ENCODE peak calls at places on chromosome 9, in nine cellular contexts. Z is sigmoid colon, J is neural progenitor cell, E is lower leg skin, N is tibial nerve, Y is transverse colon, K is cardiac muscle cell, D is GM12865, X is IMR-90. P is an unnamed sample.

GRCh38 chr9:91219557-91219956 is 142.2 kb downstream of the AUH start:
- DNase-seq in Z (no peak), J (no peak), E (no peak), N (no peak), Y (no peak), K (no peak), D (no peak), X (no peak), P (no peak)

GRCh38 chr9:536597-537511 is 304.6 kb upstream of the DMRT1 start:
- DNase-seq in Z (no peak), J (no peak), E (no peak), N (no peak), Y (no peak), K (no peak), D (peak), X (no peak), P (no peak)

GRCh38 chr9:16680965-16681658 is 189.4 kb downstream of the BNC2 start:
- DNase-seq in Z (no peak), J (no peak), E (no peak), N (no peak), Y (no peak), K (peak), D (no peak), X (peak), P (no peak)

GRCh38 chr9:128503870-128504269 is 649 bp upstream of the GLE1 start:
- DNase-seq in Z (no peak), J (peak), E (no peak), N (no peak), Y (peak), K (peak), D (peak), X (no peak), P (no peak)

GRCh38 chr9:95018099-95018927 is 291.8 kb downstream of the AOPEP start:
- DNase-seq in Z (peak), J (peak), E (no peak), N (no peak), Y (no peak), K (peak), D (no peak), X (peak), P (no peak)

GRCh38 chr9:88387035-88387732 is 1.1 kb upstream of the SPIN1 start:
- DNase-seq in Z (peak), J (peak), E (peak), N (no peak), Y (peak), K (peak), D (no peak), X (peak), P (no peak)

GRCh38 chr9:88481933-88482332 is 53.0 kb upstream of the NXNL2 start:
- DNase-seq in Z (no peak), J (no peak), E (no peak), N (no peak), Y (no peak), K (no peak), D (no peak), X (no peak), P (no peak)

GRCh38 chr9:94259077-94259847 is at the start of gene ZNF169:
- DNase-seq in Z (peak), J (peak), E (peak), N (peak), Y (peak), K (peak), D (peak), X (peak), P (peak)

GRCh38 chr9:126470251-126470993 is 143.3 kb upstream of the LMX1B start:
- DNase-seq in Z (no peak), J (no peak), E (no peak), N (no peak), Y (no peak), K (peak), D (peak), X (no peak), P (no peak)

GRCh38 chr9:36924071-36924470 is 110.0 kb downstream of the PAX5 start:
- DNase-seq in Z (peak), J (no peak), E (no peak), N (no peak), Y (no peak), K (peak), D (peak), X (peak), P (no peak)

GRCh38 chr9:83315649-83316048 is 222.6 kb downstream of the FRMD3 start:
- DNase-seq in Z (no peak), J (no peak), E (no peak), N (no peak), Y (no peak), K (no peak), D (no peak), X (no peak), P (no peak)

GRCh38 chr9:71796368-71796767 is 28.1 kb upstream of the CEMIP2 start:
- DNase-seq in Z (no peak), J (no peak), E (no peak), N (no peak), Y (no peak), K (no peak), D (peak), X (no peak), P (no peak)

GRCh38 chr9:109108318-109108717 is 11.4 kb downstream of the TMEM245 start:
- DNase-seq in Z (no peak), J (no peak), E (no peak), N (no peak), Y (no peak), K (peak), D (no peak), X (peak), P (no peak)

GRCh38 chr9:128245293-128246151 is 30.3 kb downstream of the GOLGA2 start:
- DNase-seq in Z (peak), J (no peak), E (peak), N (no peak), Y (no peak), K (peak), D (no peak), X (peak), P (no peak)

GRCh38 chr9:37382982-37383357 is 39.5 kb upstream of the GRHPR start:
- DNase-seq in Z (no peak), J (no peak), E (peak), N (no peak), Y (no peak), K (no peak), D (no peak), X (no peak), P (no peak)

GRCh38 chr9:129836342-129837007 is 1.2 kb downstream of the USP20 start:
- DNase-seq in Z (no peak), J (peak), E (no peak), N (no peak), Y (peak), K (no peak), D (peak), X (no peak), P (no peak)

GRCh38 chr9:69542942-69543704 is 129.0 kb downstream of the APBA1 start:
- DNase-seq in Z (no peak), J (peak), E (no peak), N (no peak), Y (no peak), K (no peak), D (no peak), X (no peak), P (no peak)

GRCh38 chr9:108476574-108476973 is 379.2 kb downstream of the ACTL7B start:
- DNase-seq in Z (no peak), J (no peak), E (no peak), N (no peak), Y (no peak), K (no peak), D (no peak), X (peak), P (no peak)

GRCh38 chr9:19049872-19050636 is 827 bp downstream of the RRAGA start:
- DNase-seq in Z (no peak), J (peak), E (no peak), N (no peak), Y (peak), K (peak), D (peak), X (peak), P (no peak)

GRCh38 chr9:4615251-4615650 is 46.8 kb upstream of the PLPP6 start:
- DNase-seq in Z (no peak), J (no peak), E (no peak), N (no peak), Y (no peak), K (peak), D (no peak), X (peak), P (no peak)

GRCh38 chr9:126534431-126535186 is 79.1 kb upstream of the LMX1B start:
- DNase-seq in Z (no peak), J (peak), E (no peak), N (no peak), Y (no peak), K (no peak), D (no peak), X (no peak), P (no peak)

GRCh38 chr9:86783884-86784283 is 163.4 kb downstream of the GAS1 start:
- DNase-seq in Z (no peak), J (no peak), E (no peak), N (no peak), Y (no peak), K (peak), D (no peak), X (peak), P (no peak)

DNA sequence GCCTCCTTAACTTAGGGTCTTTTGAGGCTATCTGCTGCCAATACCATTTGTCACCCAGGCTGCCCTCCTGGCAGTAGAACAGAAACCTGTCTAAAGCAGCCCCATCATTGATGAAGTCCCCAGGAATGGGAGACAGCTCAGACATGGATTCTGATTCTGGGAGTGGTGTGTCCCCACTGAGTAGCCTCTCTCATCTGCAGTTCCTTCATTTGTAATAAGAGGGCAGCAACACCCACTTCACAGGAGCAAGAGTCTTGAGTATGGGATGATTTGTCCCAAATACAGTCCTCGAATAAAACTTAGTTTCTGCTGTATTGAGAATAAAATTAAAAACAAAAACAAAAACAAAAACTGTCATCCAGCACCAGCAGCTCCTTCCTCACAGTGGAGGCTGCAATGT is 167.6 kb downstream of the ASTN2 start:
- DNase-seq in Z (no peak), J (peak), E (no peak), N (no peak), Y (no peak), K (peak), D (peak), X (no peak), P (no peak)
- TF ChIP-seq CTCF in Z (no peak), J (peak), E (no peak), N (peak), Y (no peak), K (peak), D (peak), X (no peak), P (peak)

GRCh38 chr9:89842267-89842768 is 237.5 kb downstream of the GADD45G start:
- DNase-seq in Z (no peak), J (no peak), E (peak), N (no peak), Y (peak), K (no peak), D (no peak), X (no peak), P (no peak)
- H3K4me3 ChIP-seq in Z (no peak), J (no peak), E (no peak), N (no peak), Y (no peak), K (no peak), D (no peak), X (no peak), P (no peak)

GRCh38 chr9:137049544-137050449 is 3.8 kb upstream of the NPDC1 start:
- DNase-seq in Z (no peak), J (peak), E (no peak), N (no peak), Y (peak), K (peak), D (peak), X (peak), P (no peak)
- TF ChIP-seq CTCF in Z (no peak), J (peak), E (no peak), N (peak), Y (peak), K (peak), D (peak), X (peak), P (peak)

GRCh38 chr9:92484563-92484962 is 2.3 kb upstream of the ASPN start:
- DNase-seq in Z (no peak), J (no peak), E (no peak), N (no peak), Y (no peak), K (peak), D (no peak), X (no peak), P (no peak)
- H3K4me3 ChIP-seq in Z (no peak), J (no peak), E (no peak), N (no peak), Y (no peak), K (no peak), D (no peak), X (no peak), P (no peak)

DNA sequence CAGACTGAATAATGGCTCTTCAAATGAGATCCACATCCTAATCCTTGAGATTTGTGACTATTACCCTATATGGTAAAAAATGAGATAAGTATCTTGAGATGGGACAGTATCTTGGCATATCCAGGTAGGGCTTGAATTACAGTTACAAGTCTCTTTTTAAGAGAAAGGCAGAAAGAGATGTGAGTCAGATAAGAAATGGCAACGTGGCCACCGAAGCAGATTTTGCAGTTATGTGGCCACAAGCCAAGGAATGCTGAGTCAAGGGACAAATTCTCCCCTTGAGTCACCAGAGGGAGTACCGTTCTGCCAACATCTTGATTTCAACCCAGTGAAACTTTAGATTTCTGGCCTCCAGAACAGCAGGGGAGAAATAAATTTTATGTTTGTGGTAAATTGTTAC is 1983.0 kb upstream of the C9orf72 start:
- DNase-seq in Z (no peak), J (no peak), E (no peak), N (no peak), Y (no peak), K (peak), D (no peak), X (no peak), P (no peak)
- TF ChIP-seq CTCF in Z (no peak), J (no peak), E (no peak), N (no peak), Y (no peak), K (no peak), D (no peak), X (no peak), P (no peak)

DNA sequence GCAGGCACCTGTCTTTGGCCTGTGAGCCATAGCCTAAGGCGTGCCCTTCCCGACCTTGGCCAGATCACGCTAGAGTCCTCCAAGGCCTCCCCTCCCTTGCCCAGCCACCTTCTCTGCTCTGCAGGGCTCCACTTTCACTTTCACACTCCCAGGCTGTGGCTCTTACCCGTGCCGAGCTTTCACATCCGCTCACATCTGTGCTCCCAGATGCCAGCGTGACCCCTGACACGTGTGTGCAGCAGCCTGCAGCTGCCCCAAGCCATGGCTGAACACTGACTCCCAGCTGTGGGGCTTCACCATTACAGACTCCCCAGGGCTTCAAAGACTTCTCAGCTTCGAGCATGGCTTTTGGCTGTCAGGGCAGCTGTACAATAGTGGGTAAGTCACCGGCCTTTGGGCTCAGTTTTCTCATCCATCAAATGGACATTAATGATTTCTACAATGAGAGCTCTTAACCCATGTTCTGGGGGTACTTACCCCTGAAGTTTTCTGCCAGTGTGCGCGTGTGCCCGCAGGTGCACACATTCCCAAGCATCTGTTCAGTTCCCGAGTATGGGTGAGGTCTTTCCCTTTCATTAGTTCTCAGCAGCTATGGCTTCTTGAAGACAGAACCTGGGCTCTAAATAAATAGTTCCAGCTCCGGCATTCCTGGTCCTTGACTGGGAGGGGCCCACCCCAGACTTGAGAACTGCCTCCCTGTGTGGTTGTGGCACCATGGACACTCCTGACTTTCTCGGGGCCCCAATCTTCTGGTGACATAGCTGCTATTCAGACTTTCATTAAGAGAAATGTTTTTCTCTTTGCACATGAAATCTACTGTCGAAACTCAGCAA is 118.6 kb downstream of the RGS3 start:
- DNase-seq in Z (peak), J (no peak), E (no peak), N (peak), Y (peak), K (no peak), D (peak), X (peak), P (peak)
- H3K4me3 ChIP-seq in Z (no peak), J (no peak), E (no peak), N (no peak), Y (no peak), K (no peak), D (peak), X (no peak), P (no peak)

GRCh38 chr9:33124716-33125378 is 42.3 kb downstream of the B4GALT1 start:
- DNase-seq in Z (no peak), J (peak), E (no peak), N (no peak), Y (no peak), K (no peak), D (no peak), X (no peak), P (no peak)
- TF ChIP-seq CTCF in Z (no peak), J (no peak), E (no peak), N (no peak), Y (no peak), K (no peak), D (no peak), X (peak), P (peak)

GRCh38 chr9:124853605-124854143 is 414 bp downstream of the WDR38 start:
- DNase-seq in Z (no peak), J (no peak), E (no peak), N (no peak), Y (no peak), K (no peak), D (no peak), X (no peak), P (no peak)

GRCh38 chr9:124852829-124853531 is at the start of gene WDR38:
- DNase-seq in Z (peak), J (peak), E (peak), N (peak), Y (peak), K (peak), D (peak), X (peak), P (no peak)

GRCh38 chr9:124854161-124854560 is 901 bp downstream of the WDR38 start:
- DNase-seq in Z (no peak), J (no peak), E (no peak), N (no peak), Y (no peak), K (no peak), D (no peak), X (no peak), P (no peak)

GRCh38 chr9:124849801-124850200 is 3.5 kb upstream of the WDR38 start:
- DNase-seq in Z (peak), J (no peak), E (no peak), N (peak), Y (no peak), K (peak), D (no peak), X (peak), P (no peak)

DNA sequence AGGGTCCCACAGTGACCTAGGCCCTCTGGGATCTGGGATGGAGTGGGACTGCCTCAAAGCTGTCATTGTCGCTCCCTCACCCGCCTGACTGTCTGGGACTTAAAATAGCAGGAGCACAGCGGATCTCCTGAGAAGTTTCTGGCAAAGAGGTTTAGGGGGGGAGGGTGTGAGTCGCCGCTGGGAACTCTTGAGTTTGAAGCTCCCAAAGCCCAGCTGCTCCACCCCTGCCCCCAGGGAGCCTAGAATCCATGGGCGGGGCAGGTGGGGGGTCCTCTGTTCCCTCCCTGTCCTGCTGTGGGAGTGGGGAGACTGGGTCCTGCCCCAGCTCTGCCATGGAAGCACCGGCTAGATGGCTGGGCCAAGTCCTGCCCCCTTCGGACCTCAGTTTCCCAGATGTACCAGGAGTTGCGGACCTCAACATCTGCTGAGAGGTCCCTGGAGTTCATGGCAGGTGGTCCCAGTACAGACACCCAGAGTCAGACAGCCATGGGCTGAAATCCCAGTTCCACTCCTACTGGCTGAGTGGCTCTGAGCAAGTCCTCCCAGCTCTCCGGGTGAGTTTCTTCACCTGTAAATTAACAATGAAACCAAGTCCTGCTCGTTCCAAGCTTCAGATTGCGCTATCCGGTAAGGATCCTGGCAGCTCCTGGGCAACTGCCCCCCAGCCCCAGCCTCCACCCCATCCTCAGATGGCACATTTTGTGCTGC is 985 bp upstream of the WDR38 start:
- DNase-seq in Z (no peak), J (no peak), E (no peak), N (no peak), Y (no peak), K (no peak), D (no peak), X (no peak), P (no peak)
- H3K4me3 ChIP-seq in Z (peak), J (peak), E (no peak), N (no peak), Y (no peak), K (no peak), D (no peak), X (no peak), P (no peak)

DNA sequence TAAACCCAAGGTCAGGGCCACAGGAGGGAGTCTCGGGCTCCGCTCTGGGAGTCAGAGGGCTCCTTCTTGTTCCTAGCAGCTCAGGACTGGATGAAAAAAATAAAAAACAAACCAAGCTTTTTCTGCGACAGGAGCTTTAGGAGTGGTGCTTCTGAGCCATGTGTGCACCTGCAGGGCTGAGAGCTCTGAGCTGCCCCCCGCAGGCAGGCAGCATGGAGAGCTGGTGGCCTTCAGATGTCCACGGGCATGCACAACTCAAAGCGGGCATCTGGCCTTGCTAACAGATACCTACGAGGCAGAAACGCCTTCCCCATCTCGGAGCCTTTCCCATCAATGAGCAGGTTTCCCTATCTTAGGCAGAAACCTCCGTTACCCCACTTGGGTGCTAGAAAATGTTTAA is 28.5 kb downstream of the DBH start:
- DNase-seq in Z (no peak), J (no peak), E (no peak), N (no peak), Y (no peak), K (no peak), D (no peak), X (no peak), P (no peak)
- TF ChIP-seq CTCF in Z (no peak), J (no peak), E (no peak), N (no peak), Y (no peak), K (no peak), D (no peak), X (no peak), P (no peak)